ENCODE peak calls at places on chromosome 20, in four cellular contexts. N is mucosa of gallbladder; C is body of pancreas; S is stimulated activated CD8-positive, alpha-beta memory T cell treated with anti-CD3 and anti-CD28 coated beads, Interleukin-4, amount 100 ng/mL, for 1 hour. Z is an unnamed sample.

GRCh38 chr20:13302647-13303425 is 81.8 kb downstream of the ISM1 start:
- DNase-seq in N (no peak), C (peak), S (no peak), Z (peak)

GRCh38 chr20:19396466-19397081 is 184.1 kb downstream of the SLC24A3 start:
- DNase-seq in N (no peak), C (no peak), S (no peak), Z (no peak)

GRCh38 chr20:59770270-59770669 is 163.2 kb downstream of the SYCP2 start:
- DNase-seq in N (no peak), C (no peak), S (no peak), Z (no peak)

GRCh38 chr20:32484221-32485125 is 100.7 kb downstream of the NOL4L start:
- DNase-seq in N (no peak), C (peak), S (no peak), Z (no peak)

GRCh38 chr20:57783196-57783595 is 73.4 kb upstream of the PMEPA1 start:
- DNase-seq in N (no peak), C (no peak), S (no peak), Z (no peak)

GRCh38 chr20:64035066-64035932 is 683 bp upstream of the C20orf204 start:
- DNase-seq in N (no peak), C (no peak), S (no peak), Z (no peak)

GRCh38 chr20:1734269-1734858 is 76.8 kb upstream of the SIRPG start:
- DNase-seq in N (no peak), C (no peak), S (no peak), Z (no peak)

GRCh38 chr20:31835977-31836852 is 9.2 kb downstream of the FOXS1 start:
- DNase-seq in N (peak), C (peak), S (no peak), Z (peak)

GRCh38 chr20:13212750-13213149 is 8.3 kb upstream of the ISM1 start:
- DNase-seq in N (no peak), C (no peak), S (no peak), Z (peak)

GRCh38 chr20:59748555-59749292 is 144.4 kb downstream of the PHACTR3 start:
- DNase-seq in N (peak), C (no peak), S (no peak), Z (no peak)

GRCh38 chr20:38321959-38322598 is 18.1 kb downstream of the BPI start:
- DNase-seq in N (peak), C (no peak), S (no peak), Z (peak)

GRCh38 chr20:19995220-19995863 is 21.8 kb upstream of the NAA20 start:
- DNase-seq in N (no peak), C (no peak), S (no peak), Z (peak)

GRCh38 chr20:55540486-55540885 is 464.8 kb downstream of the CBLN4 start:
- DNase-seq in N (no peak), C (no peak), S (no peak), Z (no peak)

GRCh38 chr20:32449890-32450401 is 91.8 kb downstream of the ASXL1 start:
- DNase-seq in N (no peak), C (no peak), S (no peak), Z (no peak)

GRCh38 chr20:18879262-18879661 is 65.7 kb downstream of the SCP2D1 start:
- DNase-seq in N (no peak), C (no peak), S (no peak), Z (no peak)

GRCh38 chr20:25984933-25985332 is 288.3 kb upstream of the ZNF337 start:
- DNase-seq in N (peak), C (peak), S (no peak), Z (peak)

GRCh38 chr20:56433221-56433879 is 21.3 kb downstream of the CASS4 start:
- DNase-seq in N (no peak), C (no peak), S (no peak), Z (peak)

Z was measured in amniotic epithelial cell.